ENCODE peak calls at places on chromosomes 7 and 10, in seven cellular contexts. F, S, M, L, Z, X and Q are unnamed samples. For H3K4me1, the result is how much of the 10 kb centered on the place peaks cover.

GRCh38 chr10:1782841-1783240 is 45.5 kb upstream of the ADARB2 start:
- DNase-seq in M (no peak), F (no peak), L (no peak), S (no peak), Z (no peak), X (no peak), Q (no peak)

GRCh38 chr10:96610817-96611216 is 24.0 kb upstream of the TM9SF3 start:
- DNase-seq in X (no peak), Z (no peak), S (peak), M (no peak), L (no peak), F (no peak), Q (no peak)

GRCh38 chr10:35640474-35640873 is 1.6 kb downstream of the FZD8 start:
- DNase-seq in X (peak), F (peak), Z (peak), S (no peak), L (no peak), M (peak), Q (no peak)

GRCh38 chr7:101575168-101575567 is 53.9 kb downstream of the MYL10 start:
- DNase-seq in L (no peak), S (no peak), M (no peak), X (no peak), Z (no peak), F (no peak), Q (no peak)

GRCh38 chr10:124644771-124645170 is 99.4 kb downstream of the FAM53B start:
- DNase-seq in F (no peak), L (no peak), X (no peak), S (no peak), M (no peak), Z (no peak), Q (no peak)

GRCh38 chr10:66714741-66715140 is 211.1 kb upstream of the LRRTM3 start:
- DNase-seq in F (no peak), L (no peak), S (no peak), Z (no peak), M (no peak), X (no peak), Q (no peak)

GRCh38 chr7:69656077-69656476 is 57.8 kb downstream of the AUTS2 start:
- DNase-seq in L (no peak), S (no peak), F (no peak), X (no peak), M (no peak), Z (no peak), Q (no peak)

GRCh38 chr7:80039255-80039884 is 95.3 kb upstream of the GNAI1 start:
- DNase-seq in X (no peak), M (peak), F (no peak), Z (no peak), L (no peak), S (no peak), Q (no peak)

GRCh38 chr10:24716295-24716694 is 7.4 kb downstream of the ARHGAP21 start:
- DNase-seq in Z (no peak), X (no peak), M (no peak), L (no peak), S (no peak), F (no peak), Q (no peak)

GRCh38 chr7:5591547-5591899 is 167.9 kb upstream of the TNRC18 start:
- DNase-seq in L (no peak), Z (peak), M (no peak), F (peak), S (no peak), X (no peak), Q (no peak)

GRCh38 chr10:119310807-119311206 is 103.4 kb downstream of the GRK5 start:
- DNase-seq in L (no peak), M (no peak), S (no peak), Z (peak), X (no peak), F (no peak), Q (no peak)

GRCh38 chr7:100705341-100705752 is 574 bp upstream of the POP7 start:
- DNase-seq in F (peak), Z (peak), S (peak), X (no peak), M (peak), L (no peak), Q (peak)

GRCh38 chr10:14918964-14919363 is 34.9 kb downstream of the DCLRE1C start:
- DNase-seq in F (no peak), X (no peak), L (no peak), S (no peak), Z (no peak), M (no peak), Q (no peak)

GRCh38 chr10:59177862-59178235 is 1.4 kb downstream of the PHYHIPL start:
- DNase-seq in X (no peak), M (no peak), Z (no peak), F (no peak), S (no peak), L (no peak), Q (no peak)

GRCh38 chr7:98470131-98470985 is 69.5 kb upstream of the BAIAP2L1 start:
- DNase-seq in S (peak), X (no peak), Z (peak), F (peak), L (no peak), M (no peak), Q (no peak)

GRCh38 chr10:80452069-80452468 is 2.0 kb upstream of the TSPAN14 start:
- DNase-seq in F (no peak), M (no peak), X (no peak), L (no peak), Z (no peak), S (no peak), Q (no peak)

GRCh38 chr7:24052572-24053223 is 231.3 kb upstream of the NPY start:
- DNase-seq in S (no peak), L (no peak), M (peak), Z (no peak), F (no peak), X (no peak), Q (no peak)

GRCh38 chr10:99658622-99659030 is 683 bp upstream of the ENTPD7 start:
- DNase-seq in X (peak), Z (peak), L (peak), S (peak), F (no peak), M (peak), Q (peak)

GRCh38 chr10:76149182-76149581 is 717.8 kb downstream of the LRMDA start:
- DNase-seq in X (no peak), S (no peak), Z (no peak), F (no peak), M (no peak), L (no peak), Q (no peak)

GRCh38 chr10:96967847-96968246 is 135.7 kb downstream of the LCOR start:
- DNase-seq in Z (no peak), S (no peak), M (no peak), X (no peak), L (no peak), F (no peak), Q (no peak)

GRCh38 chr7:43583424-43584199 is 704 bp downstream of the STK17A start:
- DNase-seq in X (peak), Z (peak), L (no peak), M (peak), S (peak), F (no peak), Q (peak)

GRCh38 chr10:56715262-56715661 is 354.2 kb upstream of the ZWINT start:
- DNase-seq in L (no peak), X (no peak), Z (no peak), M (no peak), F (no peak), S (no peak), Q (no peak)

GRCh38 chr10:15166325-15166724 is 2.2 kb downstream of the NMT2 start:
- DNase-seq in M (no peak), S (no peak), F (no peak), Z (no peak), X (no peak), L (no peak), Q (no peak)

GRCh38 chr10:62231371-62231770 is 37.3 kb downstream of the RTKN2 start:
- DNase-seq in L (no peak), S (no peak), M (no peak), Z (no peak), F (no peak), X (no peak), Q (no peak)

GRCh38 chr10:132606536-132607316 is 69.1 kb downstream of the INPP5A start:
- DNase-seq in Z (peak), F (no peak), M (no peak), L (no peak), X (no peak), S (no peak), Q (no peak)

GRCh38 chr7:28068811-28069216 is 111.8 kb downstream of the JAZF1 start:
- DNase-seq in F (peak), X (no peak), S (no peak), L (no peak), M (peak), Z (no peak), Q (no peak)

GRCh38 chr10:133019651-133020050 is 68.1 kb upstream of the ADGRA1 start:
- DNase-seq in Z (no peak), S (no peak), F (no peak), M (no peak), X (no peak), L (no peak), Q (no peak)

GRCh38 chr10:91975438-91975837 is 51.9 kb downstream of the BTAF1 start:
- DNase-seq in Z (no peak), M (no peak), S (no peak), L (no peak), X (no peak), F (no peak), Q (no peak)

GRCh38 chr10:111035542-111035941 is 41.3 kb upstream of the ADRA2A start:
- DNase-seq in L (no peak), X (no peak), S (no peak), M (no peak), F (no peak), Z (no peak), Q (no peak)

GRCh38 chr10:131650771-131651673 is 249.8 kb upstream of the PPP2R2D start:
- DNase-seq in L (no peak), M (no peak), F (no peak), X (no peak), Z (no peak), S (no peak), Q (no peak)

GRCh38 chr7:115825736-115826135 is 204.8 kb downstream of the TFEC start:
- DNase-seq in Z (no peak), F (no peak), L (no peak), M (no peak), X (no peak), S (no peak), Q (no peak)

GRCh38 chr10:48634198-48634983 is 29.5 kb upstream of the ARHGAP22 start:
- DNase-seq in Z (peak), S (peak), X (no peak), M (peak), F (no peak), L (peak), Q (no peak)

GRCh38 chr10:84613336-84614021 is 285.1 kb downstream of the CCSER2 start:
- DNase-seq in L (no peak), S (no peak), M (peak), F (peak), X (no peak), Z (peak), Q (no peak)

GRCh38 chr10:107425844-107426553 is 261.5 kb upstream of the SORCS1 start:
- DNase-seq in S (no peak), X (no peak), F (no peak), M (peak), L (no peak), Z (no peak), Q (no peak)

GRCh38 chr10:98172073-98172472 is 37.6 kb downstream of the R3HCC1L start:
- DNase-seq in M (no peak), Z (peak), S (no peak), L (no peak), F (no peak), X (no peak), Q (no peak)

GRCh38 chr10:129626309-129626708 is 159.3 kb downstream of the MGMT start:
- DNase-seq in F (no peak), S (no peak), Z (no peak), L (no peak), M (no peak), X (no peak), Q (no peak)

DNA sequence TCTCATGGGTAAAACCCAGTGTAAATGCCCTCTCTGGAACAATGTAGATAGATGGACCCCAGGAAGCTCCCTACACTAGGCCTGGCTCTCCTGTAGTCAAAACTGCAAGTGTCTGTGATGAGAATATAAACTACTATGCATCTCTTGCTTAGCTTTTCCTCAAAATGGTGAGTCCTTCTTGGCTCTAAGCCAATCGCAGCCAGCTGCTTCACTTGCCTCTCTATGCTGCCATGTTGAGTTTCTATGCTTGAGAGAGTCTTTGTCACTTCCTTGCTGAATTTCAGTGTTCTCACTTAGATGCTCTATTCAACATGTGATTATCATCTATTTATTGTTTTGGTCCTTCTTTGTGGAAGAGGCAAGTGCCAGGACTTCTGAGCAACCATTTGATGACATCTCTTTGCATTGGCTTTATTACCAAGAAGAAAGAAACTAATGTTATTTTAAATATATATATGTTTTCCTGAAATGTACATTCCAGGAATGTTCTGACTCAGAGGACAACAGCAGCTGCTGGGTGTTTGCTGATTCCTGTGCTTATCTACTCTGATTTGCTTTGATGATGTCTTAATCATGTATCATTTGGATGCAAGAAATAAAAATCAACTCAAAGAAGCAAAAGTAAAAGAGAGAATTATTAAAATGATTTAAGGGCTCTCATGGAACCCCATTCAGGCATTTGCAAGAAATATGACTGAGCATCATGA is 16.6 kb downstream of the TAS2R40 start:
- DNase-seq in S (no peak), Z (no peak), L (no peak), M (no peak), X (no peak), F (no peak), Q (no peak)
- H3K4me3 ChIP-seq in S (no peak), Z (no peak), L (no peak), M (no peak), X (no peak), F (no peak), Q (no peak)

GRCh38 chr10:32981760-32982159 is 23.7 kb upstream of the ITGB1 start:
- DNase-seq in M (no peak), Z (peak), L (no peak), S (no peak), F (no peak), X (no peak), Q (no peak)

GRCh38 chr10:32984003-32984600 is 26.1 kb upstream of the ITGB1 start:
- DNase-seq in X (no peak), L (no peak), F (no peak), M (no peak), Z (no peak), S (no peak), Q (no peak)

GRCh38 chr10:32982911-32983310 is 24.9 kb upstream of the ITGB1 start:
- DNase-seq in M (no peak), F (no peak), Z (no peak), X (no peak), L (no peak), S (no peak), Q (no peak)

GRCh38 chr10:32982293-32982709 is 24.3 kb upstream of the ITGB1 start:
- DNase-seq in M (no peak), L (no peak), F (no peak), X (no peak), S (no peak), Z (no peak), Q (no peak)

GRCh38 chr10:32983333-32983909 is 25.4 kb upstream of the ITGB1 start:
- DNase-seq in X (no peak), F (peak), M (peak), S (peak), Z (no peak), L (no peak), Q (no peak)
- H3K4me1 ChIP-seq in X (under half), F (half or more), M (under half), S (under half), Z (under half), L (under half), Q (under half)

GRCh38 chr7:987909-988308 is 4.9 kb downstream of the CYP2W1 start:
- DNase-seq in L (no peak), F (no peak), S (no peak), Z (no peak), X (no peak), M (no peak), Q (no peak)
- H3K4me3 ChIP-seq in L (no peak), F (no peak), S (no peak), Z (no peak), X (no peak), M (no peak), Q (no peak)

DNA sequence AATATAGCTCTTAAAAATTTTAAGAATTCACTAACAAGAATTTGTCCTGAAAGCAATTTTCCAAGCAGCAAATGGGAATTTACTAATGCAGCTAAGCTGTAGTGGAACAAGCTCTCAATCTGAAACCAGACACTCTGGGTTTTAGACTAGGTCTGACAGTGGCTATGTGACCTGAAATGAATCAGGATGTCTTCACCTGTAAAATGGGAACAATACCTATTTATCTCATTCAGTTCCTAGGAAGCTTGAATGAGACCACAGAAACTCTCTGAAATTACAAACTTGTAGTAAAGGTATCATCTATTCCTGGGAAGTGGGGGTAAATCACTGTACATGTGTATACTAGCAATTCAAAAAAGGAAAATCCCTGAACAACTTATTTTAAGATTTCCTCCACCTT is 1.2 kb downstream of the DNAJC2 start:
- DNase-seq in F (no peak), S (no peak), L (no peak), Z (no peak), M (no peak), X (no peak), Q (no peak)
- H3K4me1 ChIP-seq in F (under half), S (under half), L (under half), Z (under half), M (under half), X (under half), Q (under half)

GRCh38 chr10:87565010-87565409 is 60.3 kb downstream of the MINPP1 start:
- DNase-seq in L (no peak), S (no peak), F (no peak), M (no peak), X (no peak), Z (no peak), Q (no peak)

GRCh38 chr10:87558333-87558732 is 53.6 kb downstream of the MINPP1 start:
- DNase-seq in Z (no peak), F (no peak), M (no peak), S (no peak), L (no peak), X (no peak), Q (no peak)

GRCh38 chr10:87560495-87561222 is 56.0 kb downstream of the MINPP1 start:
- DNase-seq in S (no peak), X (no peak), L (no peak), F (no peak), M (no peak), Z (no peak), Q (no peak)

GRCh38 chr10:87559392-87559791 is 54.7 kb downstream of the MINPP1 start:
- DNase-seq in S (no peak), M (no peak), F (no peak), X (no peak), Z (no peak), L (no peak), Q (no peak)

DNA sequence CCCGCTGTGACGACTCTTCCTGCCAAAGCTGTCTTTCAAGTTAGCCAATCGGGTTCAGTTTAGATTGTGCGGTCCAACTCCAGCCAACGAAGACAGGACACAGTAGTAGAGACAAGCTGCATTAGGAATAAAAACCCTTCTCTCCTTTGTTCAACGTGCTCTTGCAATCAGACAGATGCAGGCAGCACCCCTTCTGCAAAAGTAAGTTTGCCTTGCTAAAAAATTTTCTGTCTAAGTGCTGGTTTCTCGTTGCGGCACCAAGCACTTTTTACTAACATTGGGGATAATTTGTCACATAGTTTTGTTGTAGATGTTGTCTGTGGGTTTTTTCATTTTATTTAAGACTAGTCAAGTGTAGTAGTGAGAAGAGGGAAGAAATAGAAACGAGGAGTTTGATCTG is 58.1 kb downstream of the MINPP1 start:
- DNase-seq in L (no peak), F (no peak), X (no peak), M (no peak), Z (no peak), S (no peak), Q (no peak)
- H3K4me3 ChIP-seq in L (no peak), F (no peak), X (no peak), M (no peak), Z (no peak), S (no peak), Q (no peak)

GRCh38 chr7:157552295-157552993 is 215.6 kb downstream of the DNAJB6 start:
- DNase-seq in M (no peak), X (no peak), L (no peak), F (no peak), Z (no peak), S (no peak), Q (no peak)
- H3K4me1 ChIP-seq in M (under half), X (under half), L (under half), F (under half), Z (under half), S (under half), Q (under half)

GRCh38 chr7:129098409-129099084 is 43.6 kb upstream of the TNPO3 start:
- DNase-seq in M (no peak), X (no peak), Z (no peak), S (no peak), L (no peak), F (no peak), Q (no peak)
- H3K4me3 ChIP-seq in M (no peak), X (no peak), Z (no peak), S (no peak), L (no peak), F (no peak), Q (no peak)

DNA sequence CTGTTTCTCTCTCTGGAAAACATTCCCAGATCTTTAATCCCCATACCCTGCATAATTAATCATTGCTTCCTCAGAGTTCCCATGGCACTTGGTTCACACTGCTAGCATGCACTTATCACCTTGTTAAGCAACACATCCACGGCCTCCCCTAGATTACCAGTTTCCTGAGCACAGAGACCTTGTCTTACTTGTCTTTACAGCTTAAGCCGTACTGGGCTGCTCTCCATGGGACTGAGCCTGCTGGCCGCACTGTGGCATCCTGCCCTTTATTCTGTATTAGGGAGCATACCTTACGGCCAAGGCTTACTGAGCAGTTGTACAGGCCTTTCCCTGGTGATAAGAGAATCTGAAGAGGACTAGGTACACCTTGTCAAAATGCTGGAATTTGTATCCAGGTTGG is 190.2 kb downstream of the REEP3 start:
- DNase-seq in Z (peak), F (no peak), X (no peak), S (no peak), L (no peak), M (no peak), Q (no peak)
- H3K4me1 ChIP-seq in Z (under half), F (half or more), X (half or more), S (under half), L (under half), M (under half), Q (under half)

GRCh38 chr7:17584822-17585221 is 286.4 kb downstream of the AHR start:
- DNase-seq in M (no peak), F (no peak), Z (no peak), S (no peak), X (no peak), L (no peak), Q (no peak)

GRCh38 chr7:17580861-17581260 is 282.4 kb downstream of the AHR start:
- DNase-seq in M (no peak), Z (no peak), L (no peak), X (no peak), S (no peak), F (no peak), Q (no peak)

GRCh38 chr7:17580141-17580540 is 281.7 kb downstream of the AHR start:
- DNase-seq in S (no peak), M (no peak), F (no peak), Z (no peak), X (no peak), L (no peak), Q (no peak)

GRCh38 chr7:17583786-17584185 is 285.3 kb downstream of the AHR start:
- DNase-seq in Z (no peak), S (no peak), L (no peak), F (no peak), M (no peak), X (no peak), Q (no peak)

GRCh38 chr7:17581301-17581700 is 282.8 kb downstream of the AHR start:
- DNase-seq in L (no peak), M (no peak), Z (no peak), X (no peak), F (no peak), S (no peak), Q (no peak)
- H3K4me3 ChIP-seq in L (no peak), M (no peak), Z (no peak), X (no peak), F (no peak), S (no peak), Q (no peak)